ENCODE peak calls at places on chromosomes 6 and 20, in eight cellular contexts. Z, A, T, I, S, B, U and H are unnamed samples.

GRCh38 chr20:13656721-13657368 is 18.1 kb upstream of the TASP1 start:
- DNase-seq in B (no peak), I (no peak), A (no peak), T (no peak), U (no peak), S (no peak), Z (no peak), H (no peak)

GRCh38 chr6:45965787-45966186 is 49.9 kb downstream of the CLIC5 start:
- DNase-seq in I (no peak), U (no peak), A (no peak), S (no peak), T (no peak), B (no peak), Z (no peak), H (no peak)

GRCh38 chr20:6519556-6519955 is 247.9 kb upstream of the BMP2 start:
- DNase-seq in U (no peak), Z (no peak), I (no peak), B (no peak), T (no peak), A (no peak), S (no peak), H (no peak)

GRCh38 chr20:34058831-34059230 is 53.2 kb downstream of the EIF2S2 start:
- DNase-seq in Z (no peak), T (no peak), I (no peak), S (no peak), U (no peak), A (no peak), B (no peak), H (no peak)

GRCh38 chr6:47519279-47519678 is 41.7 kb downstream of the CD2AP start:
- DNase-seq in I (no peak), T (no peak), A (no peak), U (no peak), B (no peak), Z (no peak), S (no peak), H (no peak)

GRCh38 chr20:3924304-3925112 is 35.3 kb downstream of the PANK2 start:
- DNase-seq in U (no peak), I (no peak), A (peak; percentile 41), T (no peak), S (peak; percentile 37), B (no peak), Z (no peak), H (peak; percentile 61)

GRCh38 chr6:46490425-46491200 is 636 bp downstream of the RCAN2 start:
- DNase-seq in U (no peak), S (peak; percentile 50), I (no peak), T (no peak), A (peak; percentile 27), B (no peak), Z (peak; percentile 39), H (no peak)

GRCh38 chr20:46545077-46545826 is 5.2 kb downstream of the OCSTAMP start:
- DNase-seq in I (no peak), Z (no peak), B (no peak), T (no peak), S (no peak), U (no peak), A (no peak), H (no peak)

GRCh38 chr20:1345030-1345755 is 16.3 kb upstream of the SDCBP2 start:
- DNase-seq in T (no peak), I (no peak), S (no peak), B (no peak), U (no peak), Z (no peak), A (no peak), H (no peak)

GRCh38 chr6:40524797-40525584 is 62.2 kb downstream of the LRFN2 start:
- DNase-seq in Z (no peak), A (no peak), T (no peak), I (no peak), S (no peak), U (no peak), B (no peak), H (no peak)

DNA sequence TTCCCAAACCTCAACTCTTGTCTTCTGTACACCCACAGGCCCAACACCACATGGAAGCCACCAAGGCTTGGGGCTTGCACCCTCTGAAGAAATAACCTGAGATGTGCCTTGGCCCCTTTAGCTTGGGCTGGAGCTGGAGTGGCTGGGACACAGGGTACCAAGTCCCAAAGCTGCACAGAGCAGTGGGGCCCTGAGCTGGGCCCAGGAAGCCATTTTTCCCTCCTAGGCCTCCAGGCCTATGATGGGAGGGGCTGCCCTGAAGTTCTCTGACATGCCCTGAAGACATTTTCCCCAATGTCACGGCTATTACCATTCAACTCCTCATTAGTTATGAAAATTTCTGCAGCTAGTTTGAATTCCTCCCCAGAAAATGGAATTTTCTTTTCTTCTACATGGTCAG is 163.2 kb upstream of the ARID1B start:
- DNase-seq in T (no peak), U (no peak), I (no peak), S (no peak), Z (no peak), A (no peak), B (no peak), H (no peak)
- TF ChIP-seq POLR2A in T (no peak), U (no peak), I (no peak), S (no peak), Z (no peak), A (no peak), B (no peak), H (no peak)

GRCh38 chr6:13012271-13012670 is 295.7 kb downstream of the PHACTR1 start:
- DNase-seq in Z (no peak), B (no peak), A (no peak), T (no peak), U (no peak), S (no peak), I (no peak), H (no peak)

GRCh38 chr6:13013681-13014550 is 297.3 kb downstream of the PHACTR1 start:
- DNase-seq in U (no peak), S (no peak), B (no peak), Z (no peak), I (no peak), A (no peak), T (no peak), H (no peak)

GRCh38 chr6:13015379-13015681 is 298.8 kb downstream of the PHACTR1 start:
- DNase-seq in U (no peak), A (no peak), I (no peak), Z (no peak), S (no peak), T (no peak), B (no peak), H (no peak)

GRCh38 chr6:13012977-13013680 is 296.6 kb downstream of the PHACTR1 start:
- DNase-seq in T (peak; percentile 58), A (peak; percentile 53), Z (no peak), I (no peak), B (no peak), U (no peak), S (peak; percentile 40), H (no peak)

GRCh38 chr6:13014551-13015378 is 298.2 kb downstream of the PHACTR1 start:
- DNase-seq in Z (no peak), T (no peak), A (no peak), S (peak; percentile 22), I (no peak), B (no peak), U (no peak), H (no peak)
- TF ChIP-seq POLR2A in Z (no peak), T (no peak), A (no peak), S (no peak), I (no peak), B (no peak), U (no peak), H (no peak)

DNA sequence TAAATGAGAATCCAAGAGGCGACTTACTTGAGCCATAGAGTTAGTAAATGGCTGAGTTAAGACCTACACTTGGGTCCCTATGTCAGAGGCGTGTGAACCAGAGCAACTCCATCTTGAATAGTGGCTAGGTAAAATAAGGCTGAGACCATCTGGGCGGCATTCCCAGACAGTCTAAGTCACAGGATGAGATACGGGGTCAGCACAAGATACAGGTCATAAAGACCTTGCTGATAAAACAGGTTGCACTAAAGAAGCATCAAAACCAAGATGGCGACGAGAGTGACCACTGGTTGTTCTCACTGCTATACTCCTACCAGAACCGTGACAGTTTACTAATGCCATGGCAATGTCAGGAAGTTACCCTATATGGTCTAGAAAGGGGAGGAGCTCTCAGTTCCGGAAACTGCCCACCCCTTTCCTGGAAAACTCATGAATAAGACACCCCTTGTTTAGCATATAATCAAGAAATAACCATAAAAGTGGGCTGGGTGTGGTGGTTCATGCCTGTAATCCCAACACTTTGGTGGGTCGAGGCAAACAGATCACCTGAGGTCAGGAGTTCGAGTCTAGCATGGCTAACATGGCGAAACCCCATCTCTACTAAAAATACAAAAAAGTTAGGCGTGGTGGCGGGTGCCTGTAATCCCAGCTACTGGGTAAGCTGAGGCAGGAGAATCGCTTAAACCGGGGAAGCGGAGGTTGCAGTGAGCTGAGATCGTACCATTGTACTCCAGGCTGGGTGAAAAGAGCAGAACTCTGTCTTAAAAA is 43.9 kb upstream of the EEF1A1 start:
- DNase-seq in I (no peak), S (no peak), B (no peak), A (no peak), T (no peak), Z (no peak), U (no peak), H (peak; percentile 4)
- TF ChIP-seq POLR2A in I (no peak), S (no peak), B (no peak), A (no peak), T (no peak), Z (no peak), U (no peak), H (no peak)

GRCh38 chr6:119346914-119347313 is 2.6 kb downstream of the MAN1A1 start:
- DNase-seq in Z (no peak), U (no peak), A (no peak), S (no peak), I (no peak), T (no peak), B (no peak), H (peak; percentile 51)

GRCh38 chr6:119349341-119350201 is at the start of gene MAN1A1:
- DNase-seq in I (peak; percentile 89), A (peak; percentile 90), S (peak; percentile 91), U (peak; percentile 62), B (no peak), T (peak; percentile 36), Z (peak; percentile 89), H (peak; percentile 92)

GRCh38 chr6:119347466-119348307 is 1.9 kb downstream of the MAN1A1 start:
- DNase-seq in T (no peak), B (no peak), A (peak; percentile 52), S (peak; percentile 25), Z (peak; percentile 64), U (no peak), I (no peak), H (peak; percentile 72)

GRCh38 chr6:119349041-119349340 is 570 bp downstream of the MAN1A1 start:
- DNase-seq in B (no peak), T (no peak), S (no peak), A (peak; percentile 26), U (no peak), I (no peak), Z (no peak), H (no peak)

DNA sequence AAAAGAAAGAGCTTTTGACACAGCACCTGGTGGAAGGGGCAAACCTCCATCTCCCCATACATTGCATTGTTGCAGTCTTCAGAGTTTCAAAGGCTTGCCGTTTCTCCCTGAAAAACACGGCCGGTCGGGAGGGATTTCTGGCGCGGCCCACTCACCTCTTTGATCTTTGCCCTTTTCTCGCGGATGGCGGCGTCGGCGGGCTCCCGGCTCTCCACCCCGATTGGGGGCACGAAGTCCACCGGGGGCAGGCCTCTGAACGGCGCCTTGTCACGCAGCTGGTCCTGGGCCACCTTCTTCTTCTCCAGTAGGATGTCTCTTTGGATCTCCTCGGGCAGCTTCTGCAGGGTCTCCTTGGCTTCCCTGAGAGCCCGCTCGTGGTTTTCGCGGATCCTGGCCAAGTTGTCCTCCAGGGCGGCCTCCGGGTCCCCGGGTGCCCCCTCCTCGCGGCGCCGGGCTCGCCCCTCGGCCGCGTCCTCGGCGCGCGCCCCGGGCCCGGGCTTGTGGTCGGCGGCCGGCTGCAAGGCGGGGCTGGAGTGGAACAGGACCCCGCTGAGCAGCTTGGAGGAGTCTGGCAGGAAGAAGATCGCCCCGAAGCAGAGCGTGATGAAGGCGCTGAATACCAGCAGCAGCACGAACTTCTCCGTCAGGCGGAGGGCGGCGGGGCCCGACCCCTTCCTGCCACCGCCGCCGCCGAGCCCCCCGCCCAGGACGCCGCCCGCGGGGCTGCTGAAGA is 1.1 kb downstream of the MAN1A1 start:
- DNase-seq in A (peak; percentile 26), T (no peak), B (no peak), Z (peak; percentile 34), U (no peak), I (no peak), S (peak; percentile 33), H (peak; percentile 73)
- TF ChIP-seq POLR2A in A (no peak), T (no peak), B (no peak), Z (no peak), U (no peak), I (no peak), S (no peak), H (no peak)